ENCODE peak calls at places on chromosomes 12 and 14, in nine cellular contexts. Q is choroid plexus epithelial cell, C is BJ, X is ovary, K is gastrocnemius medialis, S is uterus, T is fibroblast of pulmonary artery, Z is kidney epithelial cell, P is IMR-90. J is an unnamed sample.

GRCh38 chr14:70358631-70359030 is 852 bp downstream of the COX16 start:
- DNase-seq in Q (no peak), C (no peak), X (no peak), K (no peak), S (no peak), T (peak; percentile 11), Z (no peak), P (peak; percentile 12), J (no peak)

GRCh38 chr14:52402812-52403526 is 88.9 kb downstream of the PTGER2 start:
- DNase-seq in Q (peak; percentile 77), C (no peak), X (no peak), K (no peak), S (no peak), T (peak; percentile 34), Z (no peak), P (peak; percentile 72), J (peak; percentile 45)

GRCh38 chr14:32883189-32883588 is 55.5 kb upstream of the NPAS3 start:
- DNase-seq in Q (peak; percentile 11), C (no peak), X (no peak), K (no peak), S (no peak), T (no peak), Z (no peak), P (no peak), J (no peak)

GRCh38 chr12:29710104-29710503 is 73.6 kb downstream of the TMTC1 start:
- DNase-seq in Q (no peak), C (no peak), X (no peak), K (peak; percentile 55), S (no peak), T (peak; percentile 36), Z (no peak), P (no peak), J (no peak)

GRCh38 chr14:33348510-33348909 is 409.8 kb downstream of the NPAS3 start:
- DNase-seq in Q (no peak), C (no peak), X (no peak), K (no peak), S (no peak), T (no peak), Z (no peak), P (no peak), J (no peak)

GRCh38 chr12:121165316-121165715 is 32.6 kb downstream of the P2RX7 start:
- DNase-seq in Q (no peak), C (no peak), X (no peak), K (no peak), S (no peak), T (peak; percentile 57), Z (peak; percentile 48), P (no peak), J (no peak)

GRCh38 chr12:98185606-98186005 is 329.8 kb upstream of the TMPO start:
- DNase-seq in Q (peak; percentile 30), C (no peak), X (no peak), K (no peak), S (no peak), T (peak; percentile 46), Z (no peak), P (peak; percentile 8), J (no peak)

GRCh38 chr14:106848330-106849121 is 1322.1 kb downstream of the TMEM121 start:
- DNase-seq in Q (no peak), C (no peak), X (no peak), K (no peak), S (peak; percentile 31), T (no peak), Z (peak; percentile 57), P (no peak), J (peak; percentile 68)

GRCh38 chr12:92973614-92974013 is 44.5 kb upstream of the EEA1 start:
- DNase-seq in Q (peak; percentile 96), C (no peak), X (no peak), K (no peak), S (no peak), T (peak; percentile 98), Z (peak; percentile 62), P (peak; percentile 90), J (peak; percentile 95)

DNA sequence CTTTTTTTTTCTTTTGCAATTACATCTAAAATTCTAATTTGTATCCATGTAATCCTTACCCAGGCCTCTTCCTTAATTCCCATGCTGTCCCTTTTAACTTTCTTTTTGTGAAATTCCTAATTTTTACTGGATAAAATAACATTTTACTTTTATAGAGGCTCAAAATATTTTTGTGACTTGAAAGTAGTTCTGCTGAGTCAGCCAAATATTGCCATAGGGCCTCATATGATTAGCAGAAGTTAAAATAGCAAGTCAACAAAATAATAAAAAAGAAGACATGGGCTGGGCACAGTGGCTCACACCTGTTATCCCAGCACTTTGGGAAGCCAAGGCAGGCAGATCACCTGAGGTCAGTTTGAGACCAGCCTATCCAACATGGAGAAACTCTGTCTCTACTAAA is 2.0 kb downstream of the C3AR1 start:
- DNase-seq in Q (no peak), C (no peak), X (no peak), K (no peak), S (no peak), T (no peak), Z (no peak), P (no peak), J (no peak)
- H3K4me3 ChIP-seq in Q (no peak overlapping the region), C (no peak overlapping the region), X (no peak overlapping the region), K (no peak overlapping the region), S (no peak overlapping the region), T (no peak overlapping the region), Z (no peak overlapping the region), P (no peak overlapping the region), J (no peak overlapping the region)

GRCh38 chr12:57016348-57016747 is at the start of gene TAC3:
- DNase-seq in Q (no peak), C (no peak), X (no peak), K (no peak), S (no peak), T (no peak), Z (no peak), P (no peak), J (no peak)

GRCh38 chr12:57009949-57010626 is 3.7 kb upstream of the ZBTB39 start:
- DNase-seq in Q (no peak), C (no peak), X (no peak), K (no peak), S (no peak), T (no peak), Z (no peak), P (no peak), J (no peak)

GRCh38 chr12:57010627-57011224 is 4.4 kb upstream of the ZBTB39 start:
- DNase-seq in Q (no peak), C (no peak), X (no peak), K (no peak), S (no peak), T (no peak), Z (no peak), P (no peak), J (no peak)

GRCh38 chr12:57011438-57012424 is 4.6 kb downstream of the TAC3 start:
- DNase-seq in Q (no peak), C (no peak), X (no peak), K (no peak), S (no peak), T (no peak), Z (no peak), P (no peak), J (peak; percentile 45)

DNA sequence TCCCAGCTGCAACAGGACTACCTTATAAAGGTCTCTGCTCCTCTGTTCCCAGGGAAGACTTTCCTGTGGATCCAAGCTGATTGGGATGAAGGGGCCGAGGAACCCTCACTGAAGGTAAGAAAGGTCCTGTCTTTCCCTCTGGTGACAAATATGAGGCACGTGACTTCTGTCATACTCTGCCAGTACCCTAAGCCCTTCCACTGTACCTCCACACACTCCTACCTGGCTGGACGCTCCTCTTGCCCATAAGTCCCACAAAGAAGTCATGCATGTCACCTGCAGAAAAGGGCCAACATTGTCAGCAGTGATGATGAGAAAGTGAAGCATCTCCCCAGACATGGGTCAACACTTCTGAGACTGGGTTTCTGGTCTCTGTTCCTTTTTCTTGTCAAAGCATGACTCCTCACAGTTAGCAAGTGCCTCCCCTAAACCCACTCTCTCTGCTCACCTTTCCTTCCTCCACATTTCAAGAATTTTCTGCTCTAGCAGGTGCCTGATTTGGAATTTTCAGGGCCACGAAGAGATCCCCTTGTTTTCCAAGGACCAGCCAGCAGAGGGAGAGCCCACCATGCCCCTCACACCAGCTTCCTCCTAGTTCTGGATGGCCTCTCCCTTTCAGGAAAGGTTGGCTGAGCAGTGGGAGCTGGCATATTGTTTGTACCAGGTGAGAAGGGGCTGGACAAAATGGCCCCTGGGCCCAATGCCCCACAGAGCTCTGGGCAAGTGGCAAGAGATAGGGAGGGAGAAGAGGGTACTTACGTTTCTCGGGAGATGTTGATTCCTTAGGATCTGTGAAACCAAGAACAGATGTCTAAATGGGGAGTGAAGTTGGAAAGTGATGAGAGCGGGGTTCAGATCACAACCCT is 3.5 kb downstream of the TAC3 start:
- DNase-seq in Q (no peak), C (no peak), X (no peak), K (no peak), S (no peak), T (no peak), Z (no peak), P (no peak), J (peak; percentile 74)
- TF ChIP-seq CTCF in Q (peak; percentile 9), C (no peak), X (no peak), K (no peak), S (no peak), T (no peak), Z (no peak), P (no peak), J (no peak)

DNA sequence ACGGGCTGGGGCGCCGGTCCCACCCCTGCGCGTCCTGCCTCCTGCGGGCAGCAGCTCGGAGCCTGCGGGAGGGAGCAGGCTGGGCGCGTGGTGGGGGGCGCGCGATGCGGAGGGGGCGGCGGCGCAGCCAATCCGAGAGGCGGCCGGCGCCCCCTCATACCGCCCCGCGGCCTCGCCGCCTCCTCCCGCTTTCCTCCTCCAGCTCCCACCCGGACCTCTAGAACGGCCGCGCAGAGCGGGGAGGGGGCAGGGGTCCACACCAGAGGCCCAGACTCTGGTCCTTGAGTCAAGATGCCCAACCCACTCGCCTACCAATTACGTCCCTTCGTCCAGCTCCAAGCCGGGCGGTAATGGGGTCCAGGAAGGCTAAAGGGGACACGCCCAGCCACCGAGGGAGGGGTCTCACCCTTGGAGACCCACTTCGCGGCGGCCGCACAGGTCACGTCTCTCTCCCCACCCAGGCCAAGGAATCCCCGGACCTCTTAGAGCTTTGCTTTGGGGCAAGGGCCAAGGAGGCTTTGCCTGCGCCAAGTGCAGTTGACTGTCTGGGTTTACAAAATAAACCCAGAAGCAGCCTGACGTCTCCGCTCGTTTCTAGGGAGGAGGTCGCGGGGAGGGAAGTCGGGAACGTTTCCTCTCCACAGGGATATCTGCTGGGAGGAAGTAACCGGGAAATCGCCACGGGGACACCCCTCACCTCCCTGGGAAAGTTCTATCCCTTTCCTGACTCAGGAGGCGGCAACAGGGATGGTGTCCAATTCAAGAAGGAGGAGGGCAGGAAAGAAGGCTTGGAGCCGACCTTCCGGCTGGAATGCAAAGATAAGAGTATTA is at the start of gene AMIGO2:
- DNase-seq in Q (peak; percentile 59), C (no peak), X (peak; percentile 77), K (peak; percentile 13), S (peak; percentile 60), T (peak; percentile 83), Z (no peak), P (peak; percentile 54), J (no peak)
- H3K4me3 ChIP-seq in Q (peak within 1 kb of the TSS; percentile 75), C (peak within 1 kb of the TSS; percentile 75), X (peak within 1 kb of the TSS; percentile 78), K (peak within 1 kb of the TSS; percentile 65), S (peak within 1 kb of the TSS; percentile 77), T (peak within 1 kb of the TSS; percentile 94), Z (peak within 1 kb of the TSS; percentile 68), P (peak within 1 kb of the TSS; percentile 91), J (peak within 1 kb of the TSS; percentile 37)

DNA sequence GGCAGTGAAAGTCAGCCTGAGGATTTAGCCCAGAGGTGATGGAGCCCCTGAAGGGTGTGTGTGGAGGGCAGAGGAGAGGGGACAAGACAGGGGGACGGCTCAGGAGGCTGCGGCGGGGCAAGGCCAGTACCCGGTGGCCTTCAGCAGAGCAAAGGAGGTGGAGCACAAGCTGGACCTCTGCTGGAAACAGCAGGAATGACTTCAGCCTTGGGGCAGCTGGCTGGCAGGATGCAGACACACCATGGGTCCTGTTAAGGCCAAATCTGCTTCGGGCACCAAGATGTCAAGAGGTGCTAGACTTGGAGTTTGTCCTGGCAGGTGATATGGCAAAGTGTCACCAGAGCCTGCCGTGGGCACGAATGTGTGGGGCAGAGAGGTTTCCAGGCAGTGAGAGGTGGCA is 92.1 kb downstream of the LGMN start:
- DNase-seq in Q (no peak), C (no peak), X (no peak), K (no peak), S (no peak), T (no peak), Z (no peak), P (no peak), J (no peak)
- TF ChIP-seq CTCF in Q (peak; percentile 36), C (peak; percentile 15), X (no peak), K (no peak), S (no peak), T (peak; percentile 12), Z (no peak), P (no peak), J (peak; percentile 2)